ENCODE peak calls at places on chromosomes 7 and 10, in four cellular contexts. W, N, L and X are unnamed samples. For H3K4me1, the result is how much of the 10 kb centered on the place peaks cover.

GRCh38 chr7:132352774-132353173 is 223.5 kb downstream of the PLXNA4 start:
- DNase-seq in L (peak), N (no peak), W (no peak), X (no peak)

GRCh38 chr7:22343071-22343470 is 13.9 kb downstream of the RAPGEF5 start:
- DNase-seq in W (no peak), N (no peak), L (no peak), X (no peak)

GRCh38 chr7:21367081-21367480 is 60.8 kb upstream of the SP4 start:
- DNase-seq in L (no peak), W (no peak), N (no peak), X (no peak)

GRCh38 chr7:55570939-55571338 is 1.4 kb downstream of the VOPP1 start:
- DNase-seq in W (no peak), L (no peak), N (no peak), X (no peak)

GRCh38 chr7:155208681-155209477 is 88.8 kb upstream of the INSIG1 start:
- DNase-seq in N (no peak), L (peak), W (no peak), X (no peak)

GRCh38 chr7:89238156-89238555 is 442.6 kb upstream of the TEX47 start:
- DNase-seq in N (no peak), W (no peak), L (no peak), X (no peak)

GRCh38 chr7:71594746-71595145 is 462.8 kb downstream of the GALNT17 start:
- DNase-seq in N (no peak), W (no peak), L (no peak), X (no peak)

GRCh38 chr7:20200361-20200760 is 16.8 kb downstream of the MACC1 start:
- DNase-seq in L (no peak), N (no peak), W (no peak), X (no peak)

GRCh38 chr10:132938472-132939329 is 3.7 kb downstream of the CFAP46 start:
- DNase-seq in N (no peak), L (no peak), W (peak), X (no peak)

GRCh38 chr10:102152545-102152890 is 329 bp downstream of the NOLC1 start:
- DNase-seq in N (no peak), W (no peak), L (no peak), X (no peak)

GRCh38 chr10:100008708-100009282 is 952 bp downstream of the DNMBP start:
- DNase-seq in N (no peak), W (peak), L (no peak), X (no peak)

GRCh38 chr10:100008142-100008522 is 1.6 kb downstream of the DNMBP start:
- DNase-seq in N (no peak), W (peak), L (no peak), X (peak)

GRCh38 chr10:100009283-100009792 is 409 bp downstream of the DNMBP start:
- DNase-seq in L (peak), N (peak), W (peak), X (peak)

GRCh38 chr10:100006241-100006886 is 3.4 kb downstream of the DNMBP start:
- DNase-seq in N (no peak), W (peak), L (peak), X (no peak)

DNA sequence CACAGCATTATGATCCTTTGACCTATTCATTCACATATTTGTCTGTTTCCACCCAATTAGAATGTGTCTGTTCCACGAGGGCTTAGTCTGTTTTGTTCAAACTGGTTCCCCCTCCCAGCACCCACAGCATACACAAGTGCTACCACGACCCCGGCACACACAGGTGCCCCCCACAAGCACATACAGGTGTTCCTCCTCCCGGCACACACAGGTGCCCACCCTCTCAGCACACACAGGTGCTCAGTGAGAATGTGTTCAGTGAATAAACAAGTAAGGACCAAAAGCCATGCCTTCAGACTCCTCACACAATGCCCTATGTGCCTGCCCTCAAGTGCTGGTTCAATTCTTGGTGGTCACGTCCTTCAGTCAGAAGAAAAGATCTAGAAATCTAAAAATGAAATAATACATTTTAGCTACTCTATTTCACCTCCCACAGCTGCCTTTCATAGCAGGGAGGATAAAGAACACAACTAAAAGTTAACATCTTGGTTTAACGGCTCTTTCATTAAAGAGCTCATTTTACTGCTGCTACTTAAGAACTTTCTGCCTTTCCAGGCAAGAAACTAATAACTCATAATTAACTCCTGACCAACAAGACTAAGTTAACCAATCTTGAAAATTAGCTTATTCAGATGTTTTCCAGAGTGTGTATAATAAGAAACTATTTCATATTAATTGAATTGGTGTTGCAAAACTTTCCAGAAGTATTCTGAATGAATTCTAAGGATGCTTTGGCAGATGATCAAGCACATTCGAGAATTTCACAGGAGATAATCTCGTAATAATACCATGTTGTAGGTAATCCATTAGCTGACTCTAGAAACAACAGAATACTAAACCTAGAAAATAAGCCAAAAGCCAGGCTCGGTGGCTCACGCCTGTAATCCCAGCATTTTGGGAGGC is 2.3 kb downstream of the DNMBP start:
- DNase-seq in N (no peak), L (no peak), W (no peak), X (no peak)
- H3K4me3 ChIP-seq in N (peak), L (no peak), W (no peak), X (no peak)

GRCh38 chr7:99143853-99144672 is at the start of gene SMURF1:
- DNase-seq in W (peak), N (peak), L (peak), X (peak)

GRCh38 chr7:99143522-99143852 is 421 bp downstream of the SMURF1 start:
- DNase-seq in N (no peak), L (no peak), W (no peak), X (no peak)

GRCh38 chr7:99141334-99141733 is 2.6 kb downstream of the SMURF1 start:
- DNase-seq in N (no peak), W (no peak), L (no peak), X (no peak)

GRCh38 chr7:99141756-99142726 is 1.9 kb downstream of the SMURF1 start:
- DNase-seq in W (peak), N (peak), L (peak), X (peak)

GRCh38 chr7:99142727-99143521 is 984 bp downstream of the SMURF1 start:
- DNase-seq in W (peak), N (peak), L (peak), X (peak)
- TF ChIP-seq POLR2A in W (no peak), N (no peak), L (no peak), X (no peak)

GRCh38 chr7:90957883-90958282 is 306.4 kb upstream of the FZD1 start:
- DNase-seq in W (no peak), N (no peak), L (no peak), X (no peak)

GRCh38 chr7:90952649-90952991 is 311.6 kb upstream of the FZD1 start:
- DNase-seq in W (no peak), N (no peak), L (no peak), X (no peak)

GRCh38 chr7:90958669-90959068 is 305.6 kb upstream of the FZD1 start:
- DNase-seq in W (no peak), N (no peak), L (no peak), X (no peak)

GRCh38 chr7:90951986-90952648 is 312.1 kb upstream of the FZD1 start:
- DNase-seq in N (no peak), L (no peak), W (no peak), X (no peak)

GRCh38 chr7:90955641-90956207 is 308.5 kb upstream of the FZD1 start:
- DNase-seq in N (no peak), W (no peak), L (no peak), X (no peak)
- H3K4me1 ChIP-seq in N (under half), W (under half), L (under half), X (under half)

GRCh38 chr7:82567841-82568240 is 124.3 kb upstream of the CACNA2D1 start:
- DNase-seq in W (no peak), L (no peak), N (no peak), X (no peak)
- H3K4me3 ChIP-seq in W (no peak), L (no peak), N (no peak), X (no peak)

GRCh38 chr10:63631971-63632370 is 110.8 kb downstream of the REEP3 start:
- DNase-seq in L (no peak), W (no peak), N (no peak), X (no peak)

GRCh38 chr10:63629363-63630084 is 108.3 kb downstream of the REEP3 start:
- DNase-seq in W (peak), L (peak), N (peak), X (peak)

GRCh38 chr10:63630928-63631685 is 109.9 kb downstream of the REEP3 start:
- DNase-seq in W (no peak), L (no peak), N (no peak), X (no peak)

GRCh38 chr10:63628526-63629362 is 107.5 kb downstream of the REEP3 start:
- DNase-seq in W (peak), L (peak), N (peak), X (peak)

DNA sequence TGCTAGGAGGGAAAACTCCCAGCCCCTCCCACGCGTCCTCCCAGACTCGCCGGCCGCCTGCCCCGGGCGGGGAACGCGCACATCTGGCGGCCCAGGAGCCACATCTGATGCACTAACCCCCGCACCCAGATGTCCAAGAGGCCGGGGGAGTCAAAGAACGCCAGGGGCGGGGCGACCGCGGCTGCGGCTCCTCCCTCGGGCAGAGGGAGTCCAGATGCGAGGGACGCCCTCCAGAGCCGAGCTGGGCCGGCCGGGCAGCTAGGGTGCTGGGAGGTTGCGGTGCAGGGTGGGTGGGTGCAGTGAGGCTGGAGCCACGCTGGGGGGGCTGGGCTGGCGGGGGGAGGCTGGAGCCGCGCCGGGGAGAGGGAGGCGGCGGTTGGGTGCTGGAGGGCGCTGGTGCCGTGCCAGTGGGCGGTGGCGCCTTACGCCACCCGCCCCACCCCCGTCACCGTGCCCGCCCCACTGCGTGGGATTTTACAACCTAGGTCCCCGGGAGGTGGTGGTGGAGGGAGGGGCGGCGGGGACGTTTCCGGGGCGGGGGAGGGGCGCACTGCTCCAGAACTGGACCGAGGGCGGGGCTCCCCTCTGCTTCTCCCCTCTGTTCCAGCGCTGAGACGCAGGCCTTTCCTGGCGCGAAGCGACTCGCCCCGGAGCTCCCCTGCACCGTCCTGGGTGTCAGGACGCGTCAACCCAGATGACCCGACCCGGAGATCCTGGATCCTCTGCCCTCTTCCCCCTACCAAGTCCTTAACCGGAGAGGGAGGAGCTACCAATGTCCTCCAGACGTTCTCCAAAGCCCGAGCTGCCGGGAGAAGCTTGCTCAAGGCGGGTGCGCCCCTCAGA is 109.1 kb downstream of the REEP3 start:
- DNase-seq in N (peak), W (peak), L (peak), X (peak)
- TF ChIP-seq POLR2A in N (peak), W (peak), L (peak), X (no peak)

GRCh38 chr10:576130-576465 is 113.4 kb downstream of the DIP2C start:
- DNase-seq in N (no peak), L (no peak), W (no peak), X (no peak)
- H3K4me1 ChIP-seq in N (under half), L (under half), W (under half), X (under half)

DNA sequence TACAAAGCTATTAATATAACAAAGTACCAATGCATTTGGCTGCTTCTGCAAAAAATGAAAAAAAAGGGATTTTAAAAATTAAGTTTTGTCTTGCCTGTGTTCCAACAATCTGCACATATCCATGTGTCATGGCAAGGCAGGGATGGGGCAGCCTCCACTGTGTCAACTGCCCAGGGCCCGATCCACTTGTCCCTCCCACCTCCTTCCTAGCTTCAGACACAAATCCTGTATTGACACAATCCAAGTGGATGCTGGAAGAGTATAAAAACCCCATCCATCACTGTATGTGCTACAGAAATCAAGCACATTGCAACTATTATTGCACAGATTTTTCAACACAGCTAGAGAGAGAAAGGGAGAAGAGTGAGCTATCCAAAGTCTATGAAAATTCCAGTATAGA is 106.5 kb downstream of the ELMO1 start:
- DNase-seq in W (no peak), N (no peak), L (no peak), X (no peak)
- H3K4me3 ChIP-seq in W (peak), N (peak), L (no peak), X (no peak)

DNA sequence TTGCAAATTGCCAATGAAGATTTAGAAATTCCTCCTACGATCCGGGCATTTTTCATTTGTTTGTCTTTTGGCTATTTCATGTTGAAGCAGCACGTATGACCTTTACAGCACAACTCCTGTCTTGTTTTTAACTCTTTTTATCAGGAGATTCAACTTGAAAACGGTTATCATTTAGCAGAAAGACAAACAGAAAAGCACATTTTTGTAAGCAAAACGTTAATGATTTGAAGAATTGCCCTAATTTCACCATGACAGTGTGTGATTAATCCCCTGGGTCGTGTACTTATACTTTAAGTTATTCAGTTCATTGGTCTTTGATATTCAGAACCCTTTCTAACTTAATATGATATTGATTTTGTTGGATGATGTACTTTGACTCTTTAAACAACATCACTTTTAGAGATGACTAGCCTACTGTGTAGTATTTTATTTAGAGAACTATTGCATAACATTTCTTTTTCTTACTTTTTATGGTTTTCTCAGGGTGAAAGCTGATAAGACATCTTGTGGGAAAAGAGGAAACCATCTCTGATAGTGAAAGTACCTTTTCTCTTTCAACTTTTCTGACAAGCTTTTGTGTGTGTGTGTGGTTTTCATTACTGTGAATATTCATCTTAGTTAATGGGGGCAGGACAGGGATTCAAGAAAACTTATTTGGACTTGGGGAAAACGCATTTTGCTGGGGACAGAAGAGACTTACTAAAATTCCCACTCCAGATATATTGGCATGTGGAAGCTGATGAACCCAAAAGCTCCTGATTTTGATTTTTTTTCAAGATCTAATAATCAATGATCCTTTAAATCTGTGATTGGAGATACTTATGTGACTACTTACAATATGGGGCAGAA is 8.1 kb downstream of the HHEX start:
- DNase-seq in L (no peak), W (peak), N (no peak), X (no peak)
- TF ChIP-seq POLR2A in L (no peak), W (no peak), N (no peak), X (no peak)